ENCODE peak calls at places on chromosomes 3 and 15, in six cellular contexts. B is WERI-Rb-1, R is transverse colon, O is upper lobe of left lung, V is neural progenitor cell, G is colonic mucosa. E is an unnamed sample. For H3K36me3, the result is how much of the 10 kb centered on the place peaks cover.

GRCh38 chr3:43540625-43541024 is 81.2 kb downstream of the ANO10 start:
- DNase-seq in G (no peak), B (no peak), R (no peak), V (no peak), O (no peak), E (no peak)

GRCh38 chr3:187719628-187720336 is 17.4 kb upstream of the RTP2 start:
- DNase-seq in R (no peak), O (no peak), G (no peak), B (no peak), V (peak), E (no peak)

GRCh38 chr3:65808407-65808806 is 230.3 kb downstream of the MAGI1 start:
- DNase-seq in R (no peak), V (no peak), O (no peak), B (no peak), G (no peak), E (no peak)

GRCh38 chr15:48607846-48608245 is 37.7 kb downstream of the FBN1 start:
- DNase-seq in B (no peak), O (no peak), V (no peak), G (no peak), R (no peak), E (no peak)

GRCh38 chr15:63414474-63415201 is 33.0 kb upstream of the CA12 start:
- DNase-seq in O (no peak), G (no peak), V (no peak), B (no peak), R (no peak), E (no peak)

GRCh38 chr3:50238549-50239026 is 2.6 kb downstream of the GNAI2 start:
- DNase-seq in B (no peak), G (peak), R (peak), O (peak), V (no peak), E (no peak)

GRCh38 chr3:120678331-120678845 is 3.7 kb downstream of the HGD start:
- DNase-seq in O (no peak), B (no peak), V (peak), R (peak), G (peak), E (peak)

GRCh38 chr15:64651573-64652260 is 123.7 kb downstream of the RBPMS2 start:
- DNase-seq in G (no peak), V (no peak), R (no peak), B (peak), O (no peak), E (no peak)

GRCh38 chr15:34812369-34812768 is 17.0 kb upstream of the ACTC1 start:
- DNase-seq in V (no peak), O (no peak), R (no peak), G (no peak), B (no peak), E (no peak)

GRCh38 chr3:196694202-196694638 is 17.8 kb downstream of the CEP19 start:
- DNase-seq in R (no peak), V (no peak), O (no peak), B (no peak), G (no peak), E (no peak)

GRCh38 chr15:89378699-89379422 is 44.2 kb upstream of the POLG start:
- DNase-seq in R (no peak), V (peak), B (peak), G (no peak), O (peak), E (no peak)

GRCh38 chr15:51865291-51865690 is 35.8 kb downstream of the TMOD3 start:
- DNase-seq in R (no peak), V (no peak), B (no peak), O (no peak), G (no peak), E (no peak)

GRCh38 chr15:74184582-74185091 is 11.1 kb downstream of the ISLR start:
- DNase-seq in G (no peak), B (no peak), V (no peak), O (peak), R (no peak), E (no peak)

GRCh38 chr15:37764733-37765191 is 169.7 kb upstream of the TMCO5A start:
- DNase-seq in O (no peak), R (peak), V (peak), G (peak), B (peak), E (peak)

GRCh38 chr3:143674100-143674968 is 173.9 kb downstream of the SLC9A9 start:
- DNase-seq in G (peak), O (no peak), R (peak), B (peak), V (peak), E (peak)

GRCh38 chr3:125271127-125271526 is 58.6 kb upstream of the SLC12A8 start:
- DNase-seq in G (no peak), V (no peak), B (no peak), R (no peak), O (no peak), E (peak)

GRCh38 chr3:131007256-131007655 is 19.4 kb downstream of the ASTE1 start:
- DNase-seq in R (no peak), O (no peak), G (no peak), V (no peak), B (no peak), E (no peak)

GRCh38 chr3:179067839-179068238 is 3.8 kb downstream of the ZMAT3 start:
- DNase-seq in G (no peak), B (no peak), O (no peak), R (no peak), V (no peak), E (no peak)

GRCh38 chr3:33826688-33827087 is 28.3 kb downstream of the PDCD6IP start:
- DNase-seq in O (no peak), G (no peak), V (no peak), B (no peak), R (no peak), E (no peak)

GRCh38 chr15:98330692-98331435 is 317.5 kb upstream of the IGF1R start:
- DNase-seq in B (no peak), V (no peak), G (no peak), O (no peak), R (no peak), E (no peak)

GRCh38 chr3:142549986-142550385 is 28.5 kb downstream of the ATR start:
- DNase-seq in R (no peak), B (no peak), O (no peak), V (no peak), G (no peak), E (no peak)

GRCh38 chr3:47512416-47513124 is 942 bp downstream of the ELP6 start:
- DNase-seq in V (peak), O (peak), B (no peak), R (peak), G (peak), E (no peak)

GRCh38 chr3:178289544-178290160 is 246.6 kb upstream of the KCNMB2 start:
- DNase-seq in O (no peak), G (no peak), B (no peak), V (no peak), R (no peak), E (no peak)

GRCh38 chr3:1696654-1697275 is 401.9 kb upstream of the CNTN4 start:
- DNase-seq in G (no peak), B (no peak), V (no peak), R (no peak), O (no peak), E (no peak)

GRCh38 chr3:183449391-183449790 is 21.0 kb upstream of the MCF2L2 start:
- DNase-seq in G (no peak), B (no peak), V (peak), O (no peak), R (no peak), E (no peak)

GRCh38 chr3:171783086-171783485 is 27.2 kb downstream of the PLD1 start:
- DNase-seq in B (no peak), R (no peak), O (no peak), V (no peak), G (no peak), E (no peak)

GRCh38 chr3:151315136-151315535 is 1.5 kb downstream of the GPR87 start:
- DNase-seq in G (no peak), B (no peak), V (no peak), R (no peak), O (no peak), E (no peak)

GRCh38 chr3:42802876-42803799 is 1.2 kb downstream of the HIGD1A start:
- DNase-seq in O (no peak), G (no peak), V (peak), B (peak), R (no peak), E (no peak)

GRCh38 chr3:3170998-3171397 is 8.5 kb downstream of the CRBN start:
- DNase-seq in R (no peak), V (peak), O (no peak), B (no peak), G (no peak), E (no peak)

GRCh38 chr15:29690765-29691475 is 131.3 kb downstream of the TJP1 start:
- DNase-seq in G (no peak), V (no peak), B (no peak), R (no peak), O (no peak), E (no peak)

GRCh38 chr3:30668051-30668609 is 61.7 kb downstream of the TGFBR2 start:
- DNase-seq in V (no peak), O (no peak), B (no peak), R (no peak), G (no peak), E (no peak)
- H3K36me3 ChIP-seq in V (under half), O (under half), B (under half), R (under half), G (under half), E (under half)

GRCh38 chr3:45606991-45607712 is 12.6 kb downstream of the LIMD1 start:
- DNase-seq in R (no peak), B (no peak), V (no peak), O (no peak), G (no peak), E (no peak)

GRCh38 chr3:45607790-45608189 is 13.2 kb downstream of the LIMD1 start:
- DNase-seq in G (no peak), V (no peak), O (no peak), R (no peak), B (no peak), E (no peak)

GRCh38 chr3:45608296-45608695 is 13.7 kb downstream of the LIMD1 start:
- DNase-seq in G (no peak), V (no peak), B (no peak), R (no peak), O (no peak), E (no peak)

GRCh38 chr3:45610129-45610528 is 15.6 kb downstream of the LIMD1 start:
- DNase-seq in G (no peak), O (no peak), V (no peak), R (no peak), B (no peak), E (no peak)

GRCh38 chr3:45608885-45609284 is 14.3 kb downstream of the LIMD1 start:
- DNase-seq in V (no peak), G (no peak), R (no peak), B (no peak), O (no peak), E (no peak)
- H3K27ac ChIP-seq in V (no peak), G (no peak), R (no peak), B (no peak), O (no peak), E (no peak)

GRCh38 chr3:4211610-4212009 is 91.6 kb upstream of the SETMAR start:
- DNase-seq in B (no peak), R (peak), V (no peak), G (no peak), O (no peak), E (no peak)
- H3K36me3 ChIP-seq in B (under half), R (under half), V (under half), G (under half), O (under half), E (under half)

DNA sequence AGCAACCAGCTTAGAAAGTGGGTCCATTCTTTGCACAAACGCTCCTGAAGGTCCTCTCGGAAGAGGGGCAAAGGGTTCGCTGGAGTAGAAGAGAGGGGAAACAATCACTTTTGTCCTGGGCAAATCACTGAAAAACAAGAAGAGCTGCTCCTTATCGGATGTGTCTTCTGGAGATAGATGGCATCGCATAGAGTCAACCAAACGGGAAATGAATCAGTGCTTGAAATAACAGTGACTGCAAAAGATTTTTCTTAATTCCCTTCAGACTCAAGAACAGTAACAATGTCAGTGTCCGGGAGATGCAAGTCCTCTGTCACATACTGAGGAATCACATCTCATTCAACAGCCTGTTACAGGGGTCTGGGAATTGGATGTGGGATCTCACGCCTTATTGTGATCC is 78.8 kb upstream of the PCSK6 start:
- DNase-seq in V (no peak), O (no peak), G (peak), R (no peak), B (no peak), E (no peak)
- H3K27ac ChIP-seq in V (no peak), O (no peak), G (no peak), R (no peak), B (no peak), E (no peak)

DNA sequence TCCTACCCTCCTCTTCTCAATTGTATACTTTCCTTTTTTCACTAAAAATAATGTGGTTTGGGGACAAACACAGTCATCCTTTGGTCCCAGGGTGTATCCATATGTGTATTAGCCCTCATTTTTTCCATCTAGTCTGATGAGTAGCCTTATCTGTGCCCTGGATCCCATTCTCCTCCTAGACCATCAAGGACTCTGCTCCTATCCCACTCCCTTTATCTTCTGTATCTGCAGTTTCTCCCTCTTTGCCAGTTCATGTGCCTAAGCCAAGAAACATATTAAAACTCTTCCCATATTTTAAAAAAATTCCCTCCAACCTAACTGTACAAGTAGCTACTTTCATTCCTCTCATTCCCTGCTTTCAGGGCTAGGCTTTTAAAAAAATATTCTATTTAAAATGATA is 25.2 kb downstream of the CCDC14 start:
- DNase-seq in V (no peak), O (no peak), R (no peak), G (no peak), B (no peak), E (no peak)
- H3K36me3 ChIP-seq in V (under half), O (under half), R (under half), G (under half), B (under half), E (under half)

GRCh38 chr3:10284496-10284895 is 8.3 kb downstream of the GHRL start:
- DNase-seq in O (no peak), R (no peak), V (no peak), G (no peak), B (no peak), E (no peak)

GRCh38 chr3:10285742-10286524 is 6.8 kb downstream of the GHRL start:
- DNase-seq in G (no peak), B (no peak), O (no peak), R (no peak), V (no peak), E (no peak)

GRCh38 chr3:10281951-10282350 is 10.8 kb downstream of the GHRL start:
- DNase-seq in B (no peak), O (no peak), G (no peak), V (no peak), R (no peak), E (no peak)

GRCh38 chr3:10285307-10285706 is 7.4 kb downstream of the GHRL start:
- DNase-seq in B (no peak), V (no peak), O (no peak), R (no peak), G (no peak), E (no peak)

GRCh38 chr3:10283638-10284037 is 9.1 kb downstream of the GHRL start:
- DNase-seq in V (no peak), O (no peak), B (no peak), G (no peak), R (no peak), E (no peak)
- H3K27ac ChIP-seq in V (no peak), O (no peak), B (no peak), G (no peak), R (no peak), E (no peak)

GRCh38 chr15:77481670-77482069 is 61.0 kb downstream of the HMG20A start:
- DNase-seq in R (no peak), B (no peak), G (no peak), V (no peak), O (no peak), E (no peak)
- H3K36me3 ChIP-seq in R (under half), B (under half), G (under half), V (under half), O (under half), E (under half)